ENCODE peak calls at places on chromosomes 6 and 20, in nine cellular contexts. One of them, this sample, is unnamed.
A peak's percentile ranks its signal among the peaks of the same experiment; 100 is the strongest.

GRCh38 chr6:137638926-137639706 is 144.9 kb upstream of the OLIG3 start:
- DNase-seq in GM03348: no peak
- DNase-seq in AG09309: peak; percentile 32
- DNase-seq in NCI-H2107: no peak
- DNase-seq in 8988T: no peak
- DNase-seq in HuH-7.5: no peak
- DNase-seq in GOT3: no peak
- DNase-seq in NCI-H1436: no peak
- DNase-seq in skeletal muscle cell: no peak
- DNase-seq in this sample: no peak

GRCh38 chr20:45337367-45338120 is 10.7 kb downstream of the SDC4 start:
- DNase-seq in GM03348: peak; percentile 94
- DNase-seq in AG09309: peak; percentile 78
- DNase-seq in NCI-H2107: no peak
- DNase-seq in 8988T: no peak
- DNase-seq in HuH-7.5: no peak
- DNase-seq in GOT3: peak; percentile 40
- DNase-seq in NCI-H1436: no peak
- DNase-seq in skeletal muscle cell: peak; percentile 71
- DNase-seq in this sample: peak; percentile 66

GRCh38 chr6:126094411-126094810 is 108.1 kb downstream of the TRMT11 start:
- DNase-seq in GM03348: no peak
- DNase-seq in AG09309: no peak
- DNase-seq in NCI-H2107: no peak
- DNase-seq in 8988T: no peak
- DNase-seq in HuH-7.5: no peak
- DNase-seq in GOT3: no peak
- DNase-seq in NCI-H1436: no peak
- DNase-seq in skeletal muscle cell: no peak
- DNase-seq in this sample: no peak

GRCh38 chr6:105726902-105727655 is 324.2 kb upstream of the PREP start:
- DNase-seq in GM03348: peak; percentile 7
- DNase-seq in AG09309: no peak
- DNase-seq in NCI-H2107: no peak
- DNase-seq in 8988T: no peak
- DNase-seq in HuH-7.5: no peak
- DNase-seq in GOT3: no peak
- DNase-seq in NCI-H1436: no peak
- DNase-seq in skeletal muscle cell: no peak
- DNase-seq in this sample: no peak

GRCh38 chr20:59576216-59576953 is 28.0 kb upstream of the PHACTR3 start:
- DNase-seq in GM03348: no peak
- DNase-seq in AG09309: no peak
- DNase-seq in NCI-H2107: no peak
- DNase-seq in 8988T: no peak
- DNase-seq in HuH-7.5: no peak
- DNase-seq in GOT3: no peak
- DNase-seq in NCI-H1436: no peak
- DNase-seq in skeletal muscle cell: no peak
- DNase-seq in this sample: no peak

GRCh38 chr6:28981391-28981832 is 23.7 kb downstream of the ZNF311 start:
- DNase-seq in GM03348: peak; percentile 44
- DNase-seq in AG09309: no peak
- DNase-seq in NCI-H2107: peak; percentile 13
- DNase-seq in 8988T: no peak
- DNase-seq in HuH-7.5: no peak
- DNase-seq in GOT3: peak; percentile 18
- DNase-seq in NCI-H1436: peak; percentile 77
- DNase-seq in skeletal muscle cell: no peak
- DNase-seq in this sample: peak; percentile 45

GRCh38 chr6:79510707-79511106 is 26.5 kb downstream of the LCA5 start:
- DNase-seq in GM03348: no peak
- DNase-seq in AG09309: no peak
- DNase-seq in NCI-H2107: no peak
- DNase-seq in 8988T: no peak
- DNase-seq in HuH-7.5: no peak
- DNase-seq in GOT3: no peak
- DNase-seq in NCI-H1436: no peak
- DNase-seq in skeletal muscle cell: no peak
- DNase-seq in this sample: no peak

GRCh38 chr6:40877362-40877761 is 161.7 kb downstream of the UNC5CL start:
- DNase-seq in GM03348: no peak
- DNase-seq in AG09309: no peak
- DNase-seq in NCI-H2107: no peak
- DNase-seq in 8988T: no peak
- DNase-seq in HuH-7.5: no peak
- DNase-seq in GOT3: no peak
- DNase-seq in NCI-H1436: no peak
- DNase-seq in skeletal muscle cell: no peak
- DNase-seq in this sample: no peak

GRCh38 chr6:32685603-32686002 is 19.1 kb upstream of the HLA-DQB1 start:
- DNase-seq in GM03348: no peak
- DNase-seq in AG09309: no peak
- DNase-seq in NCI-H2107: no peak
- DNase-seq in 8988T: no peak
- DNase-seq in HuH-7.5: no peak
- DNase-seq in GOT3: no peak
- DNase-seq in NCI-H1436: no peak
- DNase-seq in skeletal muscle cell: no peak
- DNase-seq in this sample: no peak